ENCODE peak calls at places on chromosomes 12 and 14, in nine cellular contexts. One of them, this sample, is unnamed.

GRCh38 chr14:93959239-93960107 is 16.9 kb downstream of the ASB2 start:
- DNase-seq in heart left ventricle: peak
- DNase-seq in Peyer's patch: peak
- DNase-seq in sigmoid colon: no peak
- DNase-seq in HCT116: peak
- DNase-seq in gastrocnemius medialis: peak
- DNase-seq in uterus: peak
- DNase-seq in stomach: peak
- DNase-seq in adrenal gland: peak
- DNase-seq in this sample: no peak

GRCh38 chr12:51678086-51678724 is 87.2 kb downstream of the SCN8A start:
- DNase-seq in Peyer's patch: no peak
- DNase-seq in sigmoid colon: no peak
- DNase-seq in uterus: no peak
- DNase-seq in HCT116: peak
- DNase-seq in adrenal gland: peak
- DNase-seq in stomach: peak
- DNase-seq in heart left ventricle: no peak
- DNase-seq in gastrocnemius medialis: no peak
- DNase-seq in this sample: no peak

GRCh38 chr12:124993568-124994434 is at the start of gene BRI3BP:
- DNase-seq in sigmoid colon: no peak
- DNase-seq in adrenal gland: no peak
- DNase-seq in Peyer's patch: peak
- DNase-seq in uterus: peak
- DNase-seq in stomach: peak
- DNase-seq in gastrocnemius medialis: no peak
- DNase-seq in HCT116: no peak
- DNase-seq in heart left ventricle: peak
- DNase-seq in this sample: no peak

GRCh38 chr12:14769462-14769836 is 33.8 kb downstream of the WBP11 start:
- DNase-seq in stomach: peak
- DNase-seq in HCT116: no peak
- DNase-seq in uterus: peak
- DNase-seq in gastrocnemius medialis: no peak
- DNase-seq in adrenal gland: peak
- DNase-seq in sigmoid colon: peak
- DNase-seq in Peyer's patch: peak
- DNase-seq in heart left ventricle: peak
- DNase-seq in this sample: no peak

GRCh38 chr14:104293231-104293841 is 154.9 kb downstream of the KIF26A start:
- DNase-seq in adrenal gland: peak
- DNase-seq in uterus: no peak
- DNase-seq in gastrocnemius medialis: no peak
- DNase-seq in stomach: no peak
- DNase-seq in Peyer's patch: no peak
- DNase-seq in heart left ventricle: peak
- DNase-seq in sigmoid colon: peak
- DNase-seq in HCT116: no peak
- DNase-seq in this sample: peak

GRCh38 chr14:64795211-64795610 is 84.5 kb downstream of the SPTB start:
- DNase-seq in gastrocnemius medialis: no peak
- DNase-seq in heart left ventricle: no peak
- DNase-seq in adrenal gland: no peak
- DNase-seq in stomach: no peak
- DNase-seq in uterus: no peak
- DNase-seq in Peyer's patch: no peak
- DNase-seq in sigmoid colon: no peak
- DNase-seq in HCT116: no peak
- DNase-seq in this sample: no peak

GRCh38 chr12:110253176-110253575 is 27.9 kb upstream of the ATP2A2 start:
- DNase-seq in gastrocnemius medialis: peak
- DNase-seq in adrenal gland: peak
- DNase-seq in stomach: peak
- DNase-seq in uterus: peak
- DNase-seq in HCT116: no peak
- DNase-seq in heart left ventricle: peak
- DNase-seq in sigmoid colon: peak
- DNase-seq in Peyer's patch: no peak
- DNase-seq in this sample: no peak

GRCh38 chr12:40181490-40181889 is 43.3 kb upstream of the LRRK2 start:
- DNase-seq in adrenal gland: no peak
- DNase-seq in Peyer's patch: no peak
- DNase-seq in heart left ventricle: no peak
- DNase-seq in gastrocnemius medialis: no peak
- DNase-seq in uterus: no peak
- DNase-seq in HCT116: no peak
- DNase-seq in sigmoid colon: no peak
- DNase-seq in stomach: no peak
- DNase-seq in this sample: no peak

GRCh38 chr14:59253527-59253926 is 65.1 kb downstream of the DAAM1 start:
- DNase-seq in gastrocnemius medialis: no peak
- DNase-seq in uterus: no peak
- DNase-seq in stomach: no peak
- DNase-seq in HCT116: no peak
- DNase-seq in sigmoid colon: no peak
- DNase-seq in heart left ventricle: no peak
- DNase-seq in adrenal gland: no peak
- DNase-seq in Peyer's patch: no peak
- DNase-seq in this sample: no peak

GRCh38 chr12:119412811-119413794 is 78.6 kb downstream of the CCDC60 start:
- DNase-seq in heart left ventricle: peak
- DNase-seq in adrenal gland: peak
- DNase-seq in gastrocnemius medialis: peak
- DNase-seq in stomach: peak
- DNase-seq in Peyer's patch: no peak
- DNase-seq in HCT116: peak
- DNase-seq in sigmoid colon: peak
- DNase-seq in uterus: peak
- DNase-seq in this sample: peak

GRCh38 chr12:32819424-32819823 is 63.7 kb upstream of the YARS2 start:
- DNase-seq in stomach: no peak
- DNase-seq in Peyer's patch: no peak
- DNase-seq in uterus: no peak
- DNase-seq in gastrocnemius medialis: no peak
- DNase-seq in adrenal gland: no peak
- DNase-seq in heart left ventricle: no peak
- DNase-seq in sigmoid colon: no peak
- DNase-seq in HCT116: no peak
- DNase-seq in this sample: no peak
- H3K27ac ChIP-seq in stomach: no peak
- H3K27ac ChIP-seq in Peyer's patch: no peak
- H3K27ac ChIP-seq in uterus: no peak
- H3K27ac ChIP-seq in gastrocnemius medialis: no peak
- H3K27ac ChIP-seq in adrenal gland: no peak
- H3K27ac ChIP-seq in heart left ventricle: peak
- H3K27ac ChIP-seq in sigmoid colon: no peak
- H3K27ac ChIP-seq in HCT116: no peak
- H3K27ac ChIP-seq in this sample: no peak

GRCh38 chr12:93677195-93678064 is at the start of gene CRADD:
- DNase-seq in heart left ventricle: peak
- DNase-seq in uterus: peak
- DNase-seq in Peyer's patch: peak
- DNase-seq in sigmoid colon: peak
- DNase-seq in adrenal gland: peak
- DNase-seq in stomach: peak
- DNase-seq in gastrocnemius medialis: peak
- DNase-seq in HCT116: peak
- DNase-seq in this sample: peak
- TF ChIP-seq POLR2A in heart left ventricle: peak
- TF ChIP-seq POLR2A in uterus: peak
- TF ChIP-seq POLR2A in Peyer's patch: peak
- TF ChIP-seq POLR2A in sigmoid colon: peak
- TF ChIP-seq POLR2A in adrenal gland: no peak
- TF ChIP-seq POLR2A in stomach: peak
- TF ChIP-seq POLR2A in gastrocnemius medialis: peak
- TF ChIP-seq POLR2A in HCT116: peak
- TF ChIP-seq POLR2A in this sample: peak

DNA sequence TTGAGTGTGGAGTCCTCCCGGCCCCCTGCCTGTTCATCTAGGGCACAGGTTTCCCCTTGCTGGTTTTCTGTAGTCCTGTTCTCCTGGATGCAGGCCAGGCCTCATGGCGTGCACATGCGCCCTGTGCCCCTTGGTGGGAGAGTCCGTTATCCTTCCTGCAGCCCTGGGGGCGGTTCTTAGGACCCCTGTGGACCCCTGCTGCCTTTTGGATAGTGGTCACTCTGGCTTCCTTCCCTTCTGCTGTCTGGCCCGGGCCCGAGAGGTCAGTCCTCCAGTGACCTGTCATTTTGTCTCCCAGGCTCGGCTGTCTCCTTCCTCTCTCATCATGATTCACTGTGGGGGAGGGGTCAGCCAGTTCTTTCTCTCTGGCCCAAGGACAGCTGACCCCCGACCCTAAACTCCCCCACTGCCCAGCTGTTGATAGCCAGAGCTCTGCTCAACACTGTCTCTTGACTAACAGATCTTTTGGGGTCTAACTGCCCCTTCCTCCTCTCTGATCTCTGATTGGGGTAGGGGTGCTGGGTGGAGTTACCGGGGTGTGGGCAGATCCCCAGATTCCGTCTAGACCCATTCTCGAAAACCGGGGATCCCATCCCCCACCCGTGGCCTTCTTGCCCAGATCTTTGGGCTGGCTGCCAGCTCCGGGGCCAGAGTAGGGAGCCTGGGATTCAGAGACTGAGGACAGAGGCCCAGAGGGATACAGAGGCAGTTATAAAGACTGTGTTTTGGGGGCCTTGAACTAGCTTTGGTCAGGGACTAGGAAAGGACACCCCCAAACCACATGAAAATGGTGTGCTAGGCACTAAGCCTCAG is 7.0 kb downstream of the CCND2 start:
- DNase-seq in adrenal gland: peak
- DNase-seq in gastrocnemius medialis: no peak
- DNase-seq in Peyer's patch: no peak
- DNase-seq in heart left ventricle: peak
- DNase-seq in uterus: peak
- DNase-seq in sigmoid colon: peak
- DNase-seq in HCT116: no peak
- DNase-seq in stomach: no peak
- DNase-seq in this sample: no peak
- H3K27ac ChIP-seq in adrenal gland: peak
- H3K27ac ChIP-seq in gastrocnemius medialis: no peak
- H3K27ac ChIP-seq in Peyer's patch: peak
- H3K27ac ChIP-seq in heart left ventricle: peak
- H3K27ac ChIP-seq in uterus: peak
- H3K27ac ChIP-seq in sigmoid colon: peak
- H3K27ac ChIP-seq in HCT116: no peak
- H3K27ac ChIP-seq in stomach: peak
- H3K27ac ChIP-seq in this sample: no peak

GRCh38 chr14:66422019-66422946 is 63.9 kb upstream of the CCDC196 start:
- DNase-seq in adrenal gland: no peak
- DNase-seq in HCT116: no peak
- DNase-seq in uterus: no peak
- DNase-seq in Peyer's patch: no peak
- DNase-seq in heart left ventricle: no peak
- DNase-seq in gastrocnemius medialis: no peak
- DNase-seq in sigmoid colon: no peak
- DNase-seq in stomach: no peak
- DNase-seq in this sample: no peak
- TF ChIP-seq POLR2A in adrenal gland: no peak
- TF ChIP-seq POLR2A in HCT116: no peak
- TF ChIP-seq POLR2A in uterus: no peak
- TF ChIP-seq POLR2A in Peyer's patch: no peak
- TF ChIP-seq POLR2A in heart left ventricle: no peak
- TF ChIP-seq POLR2A in gastrocnemius medialis: no peak
- TF ChIP-seq POLR2A in sigmoid colon: no peak
- TF ChIP-seq POLR2A in stomach: no peak
- TF ChIP-seq POLR2A in this sample: no peak

GRCh38 chr12:42696424-42697149 is 107.0 kb upstream of the PRICKLE1 start:
- DNase-seq in sigmoid colon: peak
- DNase-seq in HCT116: no peak
- DNase-seq in stomach: peak
- DNase-seq in adrenal gland: peak
- DNase-seq in Peyer's patch: peak
- DNase-seq in uterus: peak
- DNase-seq in heart left ventricle: peak
- DNase-seq in gastrocnemius medialis: peak
- DNase-seq in this sample: peak
- H3K27ac ChIP-seq in sigmoid colon: peak
- H3K27ac ChIP-seq in HCT116: no peak
- H3K27ac ChIP-seq in stomach: peak
- H3K27ac ChIP-seq in adrenal gland: peak
- H3K27ac ChIP-seq in Peyer's patch: no peak
- H3K27ac ChIP-seq in uterus: peak
- H3K27ac ChIP-seq in heart left ventricle: peak
- H3K27ac ChIP-seq in gastrocnemius medialis: peak
- H3K27ac ChIP-seq in this sample: peak

DNA sequence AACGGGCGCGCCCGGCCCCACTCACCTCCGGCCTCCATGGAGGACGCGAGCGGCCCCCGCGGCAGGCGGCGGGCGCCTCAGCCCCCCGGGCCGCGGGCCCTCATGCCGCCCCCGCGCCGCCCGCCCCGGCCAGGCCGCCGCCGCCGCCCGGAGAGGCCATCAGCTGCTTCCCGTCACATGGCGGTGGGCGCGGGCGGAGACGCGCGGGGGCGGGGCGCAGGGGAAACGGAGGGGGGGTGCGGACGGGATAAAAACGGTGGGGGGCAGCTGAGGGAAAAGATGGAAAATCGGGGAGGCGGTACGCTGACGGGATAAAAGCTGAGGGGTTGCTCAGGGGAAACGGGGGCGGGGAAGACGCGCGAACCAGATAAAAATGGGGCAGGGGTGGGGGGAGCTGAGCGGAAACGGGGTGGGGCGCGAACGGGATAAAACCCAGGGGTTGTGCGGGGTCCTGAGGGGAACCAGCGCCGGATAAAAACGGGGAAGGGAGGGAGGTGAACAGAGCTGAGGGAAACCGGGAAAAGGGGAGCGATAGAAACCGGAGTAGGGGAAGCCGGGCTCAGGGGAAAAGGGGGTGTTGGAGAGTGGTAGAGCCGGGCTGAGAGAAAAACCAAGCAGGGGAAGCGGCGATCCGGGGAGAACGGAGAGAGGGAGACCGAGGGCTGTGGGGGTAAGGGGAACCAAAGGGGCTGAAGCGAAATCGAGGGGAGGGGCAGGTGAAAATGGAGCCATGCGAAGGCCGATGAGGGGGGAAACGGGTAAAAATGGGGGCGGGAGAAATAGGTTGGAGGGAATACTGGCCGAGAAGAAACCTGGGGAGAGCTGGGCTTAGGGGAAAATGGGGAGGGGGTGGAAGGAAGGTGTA is at the start of gene WSB2:
- DNase-seq in adrenal gland: peak
- DNase-seq in heart left ventricle: peak
- DNase-seq in sigmoid colon: peak
- DNase-seq in stomach: peak
- DNase-seq in Peyer's patch: peak
- DNase-seq in uterus: peak
- DNase-seq in HCT116: no peak
- DNase-seq in gastrocnemius medialis: peak
- DNase-seq in this sample: peak
- TF ChIP-seq POLR2A in adrenal gland: no peak
- TF ChIP-seq POLR2A in heart left ventricle: no peak
- TF ChIP-seq POLR2A in sigmoid colon: no peak
- TF ChIP-seq POLR2A in stomach: no peak
- TF ChIP-seq POLR2A in Peyer's patch: no peak
- TF ChIP-seq POLR2A in uterus: peak
- TF ChIP-seq POLR2A in HCT116: no peak
- TF ChIP-seq POLR2A in gastrocnemius medialis: peak
- TF ChIP-seq POLR2A in this sample: no peak

This sample was measured in suprapubic skin.